ENCODE peak calls at places on chromosomes 6 and 20, in six cellular contexts. P is EH, B is esophagus squamous epithelium, Z is bronchial epithelial cell, X is heart left ventricle, U is body of pancreas. G is an unnamed sample.

GRCh38 chr6:11083491-11083890 is 10.1 kb upstream of the SMIM13 start:
- DNase-seq in X (no peak), P (peak; percentile 39), B (no peak), U (no peak), Z (peak; percentile 67), G (no peak)

GRCh38 chr6:107786709-107787588 is 37.2 kb downstream of the SCML4 start:
- DNase-seq in B (no peak), U (no peak), P (no peak), Z (no peak), X (no peak), G (no peak)

GRCh38 chr20:44747166-44748004 is 1.7 kb downstream of the KCNK15 start:
- DNase-seq in U (peak; percentile 89), P (peak; percentile 71), B (no peak), Z (peak; percentile 80), X (peak; percentile 66), G (peak; percentile 29)

GRCh38 chr20:25399038-25399430 is 8.4 kb upstream of the ABHD12 start:
- DNase-seq in U (peak; percentile 67), B (no peak), Z (peak; percentile 72), P (peak; percentile 83), X (peak; percentile 29), G (peak; percentile 66)

GRCh38 chr6:135311446-135312200 is 130.5 kb downstream of the MYB start:
- DNase-seq in Z (no peak), P (no peak), U (no peak), B (no peak), X (no peak), G (no peak)

GRCh38 chr6:72922401-72922800 is 300.5 kb downstream of the KCNQ5 start:
- DNase-seq in U (no peak), B (no peak), X (no peak), Z (no peak), P (peak; percentile 35), G (no peak)

GRCh38 chr6:43644940-43645612 is at the start of gene RSPH9:
- DNase-seq in X (peak; percentile 64), U (peak; percentile 64), P (peak; percentile 69), B (no peak), Z (peak; percentile 49), G (no peak)

GRCh38 chr20:61842011-61842410 is 223.7 kb downstream of the TAF4 start:
- DNase-seq in X (no peak), U (no peak), Z (no peak), P (no peak), B (no peak), G (no peak)

GRCh38 chr6:53862517-53863457 is 68.0 kb downstream of the LRRC1 start:
- DNase-seq in P (peak; percentile 64), Z (peak; percentile 25), U (no peak), B (no peak), X (no peak), G (no peak)

GRCh38 chr6:36098920-36099647 is 31.2 kb upstream of the MAPK13 start:
- DNase-seq in X (no peak), B (no peak), U (no peak), Z (no peak), P (no peak), G (no peak)

GRCh38 chr6:157148391-157149323 is 174.7 kb downstream of the TMEM242 start:
- DNase-seq in U (peak; percentile 47), X (peak; percentile 80), B (no peak), Z (peak; percentile 94), P (peak; percentile 96), G (peak; percentile 42)

GRCh38 chr6:146295695-146296094 is 247.9 kb upstream of the RAB32 start:
- DNase-seq in B (no peak), Z (no peak), P (no peak), U (no peak), X (no peak), G (no peak)

GRCh38 chr6:161459008-161459407 is 185.1 kb upstream of the AGPAT4 start:
- DNase-seq in X (no peak), B (no peak), Z (no peak), U (no peak), P (no peak), G (no peak)

GRCh38 chr6:86153529-86153928 is 510.8 kb upstream of the SYNCRIP start:
- DNase-seq in U (peak; percentile 81), X (no peak), P (no peak), B (no peak), Z (no peak), G (no peak)

GRCh38 chr6:152453421-152453820 is 183.7 kb downstream of the SYNE1 start:
- DNase-seq in X (no peak), B (no peak), P (no peak), U (no peak), Z (no peak), G (no peak)

GRCh38 chr6:157143171-157143884 is 180.0 kb downstream of the TMEM242 start:
- DNase-seq in P (peak; percentile 77), B (no peak), U (no peak), X (no peak), Z (no peak), G (peak; percentile 86)

GRCh38 chr20:37364013-37364926 is 18.3 kb downstream of the SRC start:
- DNase-seq in P (no peak), X (no peak), B (no peak), U (no peak), Z (no peak), G (peak; percentile 63)

GRCh38 chr20:59002874-59003399 is 4.1 kb downstream of the CTSZ start:
- DNase-seq in X (no peak), U (no peak), P (no peak), B (no peak), Z (no peak), G (no peak)

GRCh38 chr6:30743099-30744053 is 889 bp upstream of the FLOT1 start:
- DNase-seq in U (peak; percentile 22), X (no peak), Z (no peak), P (peak; percentile 49), B (no peak), G (peak; percentile 69)

GRCh38 chr6:152124432-152125074 is 317.1 kb downstream of the ESR1 start:
- DNase-seq in Z (peak; percentile 74), X (no peak), U (no peak), B (no peak), P (peak; percentile 70), G (no peak)

GRCh38 chr20:45816951-45817651 is 4.7 kb downstream of the UBE2C start:
- DNase-seq in U (no peak), Z (no peak), P (no peak), X (no peak), B (no peak), G (no peak)

GRCh38 chr6:41462980-41463930 is 82.9 kb upstream of the FOXP4 start:
- DNase-seq in U (peak; percentile 88), X (peak; percentile 66), P (peak; percentile 77), B (no peak), Z (peak; percentile 55), G (peak; percentile 14)

GRCh38 chr6:142359271-142359960 is 57.6 kb downstream of the ADGRG6 start:
- DNase-seq in U (no peak), B (no peak), X (no peak), Z (no peak), P (peak; percentile 51), G (no peak)

GRCh38 chr6:43665376-43665775 is 20.5 kb downstream of the RSPH9 start:
- DNase-seq in B (no peak), X (no peak), U (no peak), Z (peak; percentile 48), P (peak; percentile 53), G (no peak)

GRCh38 chr6:1645466-1646185 is 35.9 kb downstream of the FOXC1 start:
- DNase-seq in X (no peak), U (no peak), P (peak; percentile 55), Z (no peak), B (no peak), G (no peak)

G was measured in ascending aorta.